ENCODE peak calls at places on chromosomes 11 and 22, in nine cellular contexts. U is cardiac muscle cell; G is fibroblast of the aortic adventitia; E is activated CD8-positive, alpha-beta memory T cell treated with anti-CD3 and anti-CD28 coated beads for 24 hours; C is ELR; N is NCI-H1105; A is GM23338; R is body of pancreas; Z is activated T-helper 1 cell treated with Interleukin-2 at 50 U/mL for 16 hours. Y is an unnamed sample.
A peak's percentile ranks its signal among the peaks of the same experiment; 100 is the strongest.

GRCh38 chr11:68804786-68805185 is 36.9 kb downstream of the CPT1A start:
- DNase-seq in U (no peak), G (no peak), E (no peak), C (no peak), N (no peak), A (peak; percentile 40), R (no peak), Z (no peak), Y (no peak)

GRCh38 chr22:26546282-26546681 is 34.0 kb upstream of the TFIP11 start:
- DNase-seq in U (no peak), G (no peak), E (no peak), C (no peak), N (no peak), A (no peak), R (no peak), Z (no peak), Y (no peak)

GRCh38 chr22:26323013-26323412 is 106.0 kb upstream of the ASPHD2 start:
- DNase-seq in U (no peak), G (no peak), E (no peak), C (peak; percentile 43), N (no peak), A (no peak), R (no peak), Z (no peak), Y (no peak)

GRCh38 chr11:113331436-113331835 is 17.1 kb downstream of the TTC12 start:
- DNase-seq in U (no peak), G (no peak), E (no peak), C (no peak), N (peak; percentile 48), A (no peak), R (no peak), Z (no peak), Y (no peak)

GRCh38 chr11:64364911-64365310 is 5.9 kb downstream of the RPS6KA4 start:
- DNase-seq in U (no peak), G (no peak), E (no peak), C (no peak), N (no peak), A (no peak), R (no peak), Z (no peak), Y (no peak)

GRCh38 chr11:112343368-112344039 is 82.8 kb upstream of the PLET1 start:
- DNase-seq in U (peak; percentile 28), G (peak; percentile 8), E (no peak), C (no peak), N (no peak), A (no peak), R (no peak), Z (no peak), Y (no peak)

GRCh38 chr11:126839496-126839895 is 161.1 kb downstream of the KIRREL3 start:
- DNase-seq in U (peak; percentile 29), G (no peak), E (no peak), C (no peak), N (no peak), A (no peak), R (no peak), Z (no peak), Y (no peak)

GRCh38 chr11:95296165-95296564 is 65.2 kb upstream of the SESN3 start:
- DNase-seq in U (peak; percentile 36), G (no peak), E (no peak), C (no peak), N (peak; percentile 80), A (no peak), R (peak; percentile 53), Z (no peak), Y (no peak)

GRCh38 chr22:44344407-44344806 is 31.7 kb upstream of the SHISAL1 start:
- DNase-seq in U (no peak), G (no peak), E (no peak), C (no peak), N (peak; percentile 66), A (no peak), R (no peak), Z (no peak), Y (no peak)

GRCh38 chr22:19886605-19887250 is 32.1 kb upstream of the GNB1L start:
- DNase-seq in U (peak; percentile 70), G (peak; percentile 38), E (peak; percentile 75), C (peak; percentile 52), N (no peak), A (no peak), R (peak; percentile 6), Z (no peak), Y (no peak)

GRCh38 chr11:133153031-133153430 is 379.3 kb downstream of the OPCML start:
- DNase-seq in U (peak; percentile 14), G (no peak), E (no peak), C (no peak), N (no peak), A (peak; percentile 51), R (no peak), Z (no peak), Y (no peak)

Y was measured in epithelial cell of prostate.